ENCODE peak calls at places on chromosomes 12 and 14, in four cellular contexts. W is H1, U is K562, X is HepG2. S is an unnamed sample.

GRCh38 chr12:78759387-78759786 is 105.2 kb upstream of the SYT1 start:
- DNase-seq in W (no peak), U (no peak), X (peak; percentile 1), S (no peak)

GRCh38 chr14:23245282-23245681 is 7.5 kb downstream of the RNF212B start:
- DNase-seq in W (no peak), U (no peak), X (peak; percentile 37), S (no peak)

GRCh38 chr12:61993734-61994345 is 266.4 kb upstream of the USP15 start:
- DNase-seq in W (no peak), U (peak; percentile 9), X (peak; percentile 14), S (peak; percentile 48)

GRCh38 chr14:100665518-100666032 is 61.1 kb upstream of the DLK1 start:
- DNase-seq in W (no peak), U (no peak), X (no peak), S (no peak)

GRCh38 chr14:64060199-64060545 is 207.4 kb downstream of the SYNE2 start:
- DNase-seq in W (no peak), U (no peak), X (no peak), S (no peak)

GRCh38 chr12:110546339-110546738 is 36.8 kb downstream of the PPTC7 start:
- DNase-seq in W (no peak), U (no peak), X (no peak), S (no peak)

GRCh38 chr12:125188912-125189881 is 124.0 kb downstream of the AACS start:
- DNase-seq in W (no peak), U (no peak), X (no peak), S (no peak)

GRCh38 chr14:65070710-65071033 is 31.6 kb downstream of the MAX start:
- DNase-seq in W (no peak), U (no peak), X (no peak), S (no peak)

GRCh38 chr14:44163946-44164345 is 343.1 kb downstream of the FSCB start:
- DNase-seq in W (no peak), U (no peak), X (no peak), S (no peak)

GRCh38 chr12:109766251-109766778 is 52.7 kb downstream of the FAM222A start:
- DNase-seq in W (no peak), U (no peak), X (no peak), S (no peak)

GRCh38 chr14:55271572-55272414 is 572 bp downstream of the FBXO34 start:
- DNase-seq in W (no peak), U (peak; percentile 89), X (peak; percentile 41), S (peak; percentile 67)

GRCh38 chr14:63922696-63923421 is 70.1 kb downstream of the SYNE2 start:
- DNase-seq in W (no peak), U (no peak), X (peak; percentile 88), S (peak; percentile 2)

GRCh38 chr14:96949594-96949993 is 152.4 kb downstream of the VRK1 start:
- DNase-seq in W (no peak), U (no peak), X (no peak), S (no peak)

GRCh38 chr12:97552410-97553050 is 89.9 kb downstream of the RMST start:
- DNase-seq in W (no peak), U (no peak), X (no peak), S (no peak)

GRCh38 chr12:95548056-95548538 is 3.2 kb downstream of the USP44 start:
- DNase-seq in W (no peak), U (peak; percentile 23), X (no peak), S (no peak)

GRCh38 chr12:87772401-87772800 is 256.8 kb downstream of the C12orf50 start:
- DNase-seq in W (no peak), U (no peak), X (no peak), S (no peak)

GRCh38 chr12:55688716-55689655 is 18.7 kb downstream of the ITGA7 start:
- DNase-seq in W (no peak), U (no peak), X (no peak), S (no peak)

GRCh38 chr14:69027242-69027913 is 48.3 kb upstream of the ACTN1 start:
- DNase-seq in W (no peak), U (no peak), X (no peak), S (no peak)

GRCh38 chr12:75724913-75725312 is 213.5 kb upstream of the KRR1 start:
- DNase-seq in W (no peak), U (no peak), X (peak; percentile 83), S (peak; percentile 83)

GRCh38 chr12:48903982-48904411 is 21.3 kb downstream of the FKBP11 start:
- DNase-seq in W (no peak), U (peak; percentile 79), X (peak; percentile 76), S (peak; percentile 52)

GRCh38 chr14:26394114-26394855 is 203.5 kb downstream of the NOVA1 start:
- DNase-seq in W (no peak), U (no peak), X (no peak), S (no peak)

GRCh38 chr12:131942671-131943070 is 7.1 kb upstream of the EP400 start:
- DNase-seq in W (no peak), U (no peak), X (no peak), S (no peak)

GRCh38 chr14:101881426-101881825 is 82.9 kb upstream of the DYNC1H1 start:
- DNase-seq in W (no peak), U (no peak), X (no peak), S (no peak)

GRCh38 chr12:77377116-77377515 is 311.7 kb upstream of the E2F7 start:
- DNase-seq in W (no peak), U (no peak), X (no peak), S (no peak)
- TF ChIP-seq FOSL1 in W (no peak), U (no peak), X (no peak), S (no peak)

GRCh38 chr14:70907172-70907995 is at the start of gene PCNX1:
- DNase-seq in W (peak; percentile 64), U (peak; percentile 86), X (peak; percentile 79), S (peak; percentile 46)
- TF ChIP-seq POLR2AphosphoS5 in W (no peak), U (no peak), X (no peak), S (peak; percentile 53)

DNA sequence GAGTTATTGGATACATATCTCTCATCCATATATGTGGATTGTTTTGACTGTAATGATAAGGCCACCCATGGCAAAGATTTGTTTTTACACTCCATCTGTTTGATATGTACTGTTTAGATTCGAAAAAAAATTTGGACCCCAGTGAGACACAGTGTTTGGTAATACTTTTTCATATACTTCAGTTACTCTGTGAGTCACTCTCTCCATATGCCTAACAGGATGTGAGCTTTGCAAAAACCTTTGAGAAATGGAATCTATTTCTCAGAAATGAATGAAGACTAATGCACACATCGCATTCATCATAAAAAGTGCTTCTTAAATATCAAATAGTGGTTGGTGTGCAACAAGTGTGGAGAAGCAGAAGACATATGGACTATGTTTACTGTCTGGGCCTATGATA is 781.5 kb downstream of the SLC6A15 start:
- DNase-seq in W (no peak), U (no peak), X (no peak), S (no peak)
- TF ChIP-seq FOSL1 in W (no peak), U (no peak), X (no peak), S (no peak)

GRCh38 chr12:104060791-104061190 is 3.5 kb upstream of the HCFC2 start:
- DNase-seq in W (no peak), U (no peak), X (no peak), S (no peak)
- TF ChIP-seq POLR2AphosphoS5 in W (no peak), U (no peak), X (no peak), S (no peak)

DNA sequence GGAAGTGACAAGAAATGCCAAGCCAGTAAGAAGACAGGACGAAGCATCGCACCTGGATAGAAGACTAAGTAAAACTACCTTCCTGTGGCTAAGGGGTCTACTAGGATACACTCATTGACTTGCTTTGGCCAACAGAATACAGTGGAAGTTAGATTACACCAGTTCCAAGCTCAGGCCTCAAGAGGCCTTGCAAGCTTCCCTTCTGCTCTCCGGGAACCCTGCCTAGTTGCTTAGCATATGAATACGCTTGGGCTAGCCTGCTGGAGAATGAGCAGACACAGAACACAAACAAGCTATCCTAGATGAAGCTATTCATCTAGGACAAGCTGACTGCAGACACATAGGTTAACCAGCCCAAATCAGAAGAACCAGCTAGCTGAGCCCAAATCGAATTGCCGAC is 97.0 kb downstream of the DPF3 start:
- DNase-seq in W (no peak), U (no peak), X (no peak), S (no peak)
- TF ChIP-seq FOSL1 in W (no peak), U (no peak), X (no peak), S (no peak)

DNA sequence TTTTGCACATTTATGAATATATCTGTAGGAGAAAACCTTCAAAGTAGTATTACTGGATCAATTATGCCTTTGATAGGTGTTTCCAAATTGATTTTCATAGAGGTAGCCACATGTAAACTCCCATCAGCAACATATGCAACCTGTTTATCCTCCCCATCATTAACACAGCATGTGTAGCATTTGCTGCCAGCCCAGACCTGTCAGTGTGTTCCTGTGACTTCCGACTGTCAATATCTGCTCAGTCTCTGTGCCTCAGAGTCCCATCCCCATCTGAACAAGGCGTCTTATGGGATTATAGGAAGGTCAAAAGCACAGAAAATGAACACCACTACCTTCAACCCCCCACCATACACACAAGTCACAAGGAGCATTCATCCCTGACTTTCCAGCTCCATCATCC is 9.5 kb upstream of the CAPRIN2 start:
- DNase-seq in W (no peak), U (no peak), X (no peak), S (no peak)
- TF ChIP-seq POLR2AphosphoS5 in W (no peak), U (no peak), X (no peak), S (no peak)

GRCh38 chr12:69553626-69554248 is 31.5 kb upstream of the CCT2 start:
- DNase-seq in W (no peak), U (no peak), X (peak; percentile 11), S (no peak)
- TF ChIP-seq FOSL1 in W (no peak), U (no peak), X (no peak), S (no peak)

DNA sequence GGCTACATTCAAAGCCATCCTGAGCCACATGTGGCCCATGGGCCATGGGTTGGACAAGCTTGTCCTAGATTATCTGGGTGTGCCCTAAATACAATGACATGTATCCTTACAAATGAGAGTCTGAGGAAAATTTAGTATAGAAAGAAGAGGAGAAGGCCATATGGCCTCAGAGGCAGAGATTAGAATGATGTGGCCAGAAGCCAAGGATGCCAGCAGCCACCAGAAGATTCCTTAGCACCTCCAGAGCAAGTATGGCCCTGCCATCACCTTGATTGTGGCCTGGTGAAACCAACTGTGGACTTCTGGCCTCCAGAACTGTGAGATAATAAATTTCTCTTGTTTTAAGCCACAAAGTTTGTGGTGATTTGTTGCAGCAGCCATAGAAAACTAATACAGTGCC is 436.9 kb downstream of the RGS6 start:
- DNase-seq in W (no peak), U (no peak), X (no peak), S (no peak)
- TF ChIP-seq POLR2AphosphoS5 in W (no peak), U (no peak), X (no peak), S (no peak)

GRCh38 chr14:95452176-95452889 is 64.1 kb downstream of the SYNE3 start:
- DNase-seq in W (no peak), U (peak; percentile 27), X (peak; percentile 51), S (no peak)

GRCh38 chr14:95452890-95453712 is 63.3 kb downstream of the SYNE3 start:
- DNase-seq in W (no peak), U (no peak), X (peak; percentile 74), S (no peak)

GRCh38 chr14:95455246-95455645 is 61.2 kb downstream of the SYNE3 start:
- DNase-seq in W (no peak), U (no peak), X (no peak), S (no peak)

GRCh38 chr14:95456281-95456680 is 60.2 kb downstream of the SYNE3 start:
- DNase-seq in W (no peak), U (no peak), X (no peak), S (no peak)

DNA sequence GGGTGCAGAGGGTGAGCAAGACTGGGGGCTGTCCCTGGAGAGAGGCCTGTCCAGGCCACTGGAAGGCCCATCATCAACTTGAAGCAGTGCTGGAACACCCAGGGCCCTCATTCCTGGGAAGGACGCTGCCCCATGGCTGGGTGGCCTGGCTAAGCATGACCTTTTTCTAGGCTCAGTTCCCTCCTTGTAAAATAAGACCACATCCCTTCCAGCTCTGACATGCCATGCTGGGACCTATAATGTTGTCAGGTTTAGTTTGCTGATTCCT is 62.8 kb downstream of the SYNE3 start:
- DNase-seq in W (no peak), U (no peak), X (no peak), S (no peak)
- TF ChIP-seq FOSL1 in W (no peak), U (no peak), X (no peak), S (no peak)

S was measured in HCT116.